ENCODE peak calls at places on chromosomes 16 and 17, in seven cellular contexts. W is cardiac muscle cell, K is brain microvascular endothelial cell, U is fibroblast of pulmonary artery, A is esophagus squamous epithelium, B is AG10803, V is HCT116. F is an unnamed sample.

GRCh38 chr16:67917852-67918236 is 13.8 kb downstream of the CTRL start:
- DNase-seq in W (no peak), K (peak; percentile 84), U (peak; percentile 44), A (no peak), B (peak; percentile 73), V (peak; percentile 45), F (peak; percentile 74)

GRCh38 chr16:67415872-67416793 is at the start of gene ZDHHC1:
- DNase-seq in W (peak; percentile 82), K (peak; percentile 35), U (peak; percentile 66), A (no peak), B (peak; percentile 67), V (no peak), F (peak; percentile 65)

GRCh38 chr16:50096791-50097190 is 31.0 kb downstream of the HEATR3 start:
- DNase-seq in W (no peak), K (peak; percentile 43), U (peak; percentile 10), A (no peak), B (peak; percentile 91), V (no peak), F (peak; percentile 53)

GRCh38 chr17:37708616-37709212 is 36.1 kb downstream of the HNF1B start:
- DNase-seq in W (no peak), K (no peak), U (no peak), A (no peak), B (no peak), V (no peak), F (peak; percentile 44)

GRCh38 chr17:28744104-28744801 is 442 bp downstream of the TRAF4 start:
- DNase-seq in W (peak; percentile 69), K (no peak), U (peak; percentile 53), A (no peak), B (peak; percentile 36), V (no peak), F (peak; percentile 40)

GRCh38 chr17:35540589-35541404 is 3.3 kb upstream of the SLFN12L start:
- DNase-seq in W (no peak), K (peak; percentile 36), U (peak; percentile 50), A (peak; percentile 16), B (peak; percentile 25), V (no peak), F (peak; percentile 46)

GRCh38 chr16:47787695-47788094 is 326.6 kb downstream of the PHKB start:
- DNase-seq in W (peak; percentile 73), K (peak; percentile 14), U (peak; percentile 42), A (no peak), B (peak; percentile 6), V (no peak), F (peak; percentile 36)

GRCh38 chr17:19569785-19570496 is 36.3 kb downstream of the SLC47A1 start:
- DNase-seq in W (no peak), K (no peak), U (no peak), A (no peak), B (no peak), V (no peak), F (no peak)

GRCh38 chr16:77221482-77221881 is 22.3 kb downstream of the SYCE1L start:
- DNase-seq in W (no peak), K (no peak), U (peak; percentile 53), A (no peak), B (peak; percentile 51), V (no peak), F (no peak)

GRCh38 chr17:29178750-29179231 is 1.4 kb downstream of the MYO18A start:
- DNase-seq in W (no peak), K (no peak), U (no peak), A (no peak), B (no peak), V (no peak), F (no peak)

DNA sequence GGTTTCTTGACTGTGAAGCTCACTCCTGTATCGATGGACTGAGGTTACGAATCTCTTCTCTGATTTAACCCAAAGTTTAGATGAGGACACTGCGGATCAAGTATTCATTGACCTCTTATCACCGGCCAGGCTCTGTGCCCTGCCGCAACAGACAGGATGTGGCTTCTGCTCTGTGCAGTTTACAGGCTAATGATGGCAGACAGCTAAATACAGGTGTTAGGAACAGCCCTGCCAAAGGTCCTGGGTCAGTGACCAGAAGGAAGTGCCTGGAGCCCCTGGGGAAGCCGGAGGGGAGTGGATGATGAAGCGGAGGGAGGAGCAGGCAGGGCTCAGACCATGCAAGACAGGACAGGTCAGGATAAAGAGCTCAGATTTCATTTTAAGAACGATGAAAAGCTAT is 44.4 kb downstream of the HAPSTR1 start:
- DNase-seq in W (no peak), K (no peak), U (no peak), A (no peak), B (no peak), V (no peak), F (no peak)
- H3K4me3 ChIP-seq in W (no peak overlapping the region), K (no peak overlapping the region), U (no peak overlapping the region), A (no peak overlapping the region), B (no peak overlapping the region), V (no peak overlapping the region), F (no peak overlapping the region)

DNA sequence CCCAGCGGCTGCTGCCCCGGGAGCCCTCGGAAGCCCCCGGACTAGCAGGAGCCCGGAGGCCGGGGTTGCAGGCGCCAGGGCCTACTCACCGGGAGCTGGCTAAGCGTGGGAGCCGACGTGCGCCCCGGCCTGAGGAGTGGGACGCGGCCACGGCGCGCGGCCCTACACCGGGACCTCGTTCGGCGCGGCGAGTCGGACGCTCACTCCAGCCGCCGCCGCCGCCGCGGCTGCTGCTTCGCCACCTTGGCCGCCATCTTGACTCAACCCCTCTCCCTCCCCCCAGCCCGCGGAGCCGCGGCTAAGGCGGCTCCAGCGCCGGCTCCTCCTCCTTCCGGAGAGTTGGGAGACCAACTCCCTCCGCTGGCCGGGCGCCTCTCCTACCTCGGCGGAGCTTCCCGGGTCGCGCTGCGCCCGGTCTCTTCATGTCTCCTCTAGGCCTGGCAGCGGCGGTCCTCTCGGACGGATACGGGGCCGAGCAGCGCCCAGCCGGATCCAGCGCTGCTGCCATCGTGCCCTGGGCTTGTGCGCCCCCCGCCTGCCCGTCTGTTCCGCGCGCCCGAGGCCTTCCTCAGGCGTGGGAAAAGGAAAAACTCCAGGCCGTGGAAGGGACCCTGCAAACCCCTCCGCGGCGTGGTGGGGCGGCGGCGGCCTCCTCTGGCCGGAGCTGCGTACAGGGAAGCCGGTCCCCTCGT is at the start of gene NCOR1:
- DNase-seq in W (peak; percentile 98), K (peak; percentile 79), U (peak; percentile 94), A (peak; percentile 42), B (peak; percentile 93), V (peak; percentile 82), F (peak; percentile 96)
- TF ChIP-seq CTCF in W (peak; percentile 36), K (peak; percentile 51), U (peak; percentile 30), A (peak; percentile 4), B (peak; percentile 29), V (no peak), F (peak; percentile 44)

GRCh38 chr17:40181205-40181604 is 3.9 kb downstream of the RAPGEFL1 start:
- DNase-seq in W (no peak), K (no peak), U (no peak), A (no peak), B (no peak), V (no peak), F (no peak)

GRCh38 chr17:40178660-40179059 is 1.4 kb downstream of the RAPGEFL1 start:
- DNase-seq in W (no peak), K (no peak), U (no peak), A (no peak), B (no peak), V (no peak), F (no peak)

GRCh38 chr17:40178021-40178601 is 841 bp downstream of the RAPGEFL1 start:
- DNase-seq in W (peak; percentile 39), K (no peak), U (no peak), A (no peak), B (no peak), V (no peak), F (no peak)

GRCh38 chr17:40180694-40181093 is 3.4 kb downstream of the RAPGEFL1 start:
- DNase-seq in W (no peak), K (no peak), U (no peak), A (no peak), B (no peak), V (no peak), F (no peak)

GRCh38 chr17:40179923-40180659 is 2.8 kb downstream of the RAPGEFL1 start:
- DNase-seq in W (no peak), K (peak; percentile 63), U (peak; percentile 46), A (no peak), B (peak; percentile 38), V (no peak), F (peak; percentile 75)
- H3K4me3 ChIP-seq in W (no peak overlapping the region), K (no peak overlapping the region), U (no peak overlapping the region), A (peak overlapping the region; percentile 84), B (no peak overlapping the region), V (peak overlapping the region; percentile 4), F (no peak overlapping the region)

DNA sequence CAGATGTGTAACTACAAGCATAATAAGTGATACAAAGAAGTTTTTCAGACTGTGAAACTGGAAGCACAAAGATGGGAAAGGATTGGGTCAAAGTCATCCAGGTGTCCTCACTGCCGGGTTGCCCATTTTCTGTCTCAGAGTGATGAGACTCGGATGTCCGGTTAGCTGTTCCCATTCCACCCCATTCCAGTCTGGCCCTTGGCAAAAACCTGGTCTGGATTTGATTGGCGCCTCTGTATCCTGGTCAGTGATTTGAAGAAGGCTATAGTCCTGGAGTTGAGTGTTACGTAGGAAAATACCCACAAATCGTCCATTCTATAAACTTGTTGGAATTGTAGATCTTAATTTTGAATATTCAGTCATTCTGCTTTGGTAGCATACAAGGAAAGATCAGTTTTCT is 19.9 kb upstream of the PHKG2 start:
- DNase-seq in W (no peak), K (no peak), U (no peak), A (no peak), B (no peak), V (no peak), F (no peak)
- TF ChIP-seq CTCF in W (no peak), K (no peak), U (no peak), A (no peak), B (no peak), V (no peak), F (no peak)

GRCh38 chr16:64449511-64449910 is 672.4 kb downstream of the CDH11 start:
- DNase-seq in W (no peak), K (no peak), U (no peak), A (no peak), B (no peak), V (no peak), F (no peak)

GRCh38 chr16:64450170-64450569 is 671.7 kb downstream of the CDH11 start:
- DNase-seq in W (no peak), K (peak; percentile 9), U (peak; percentile 17), A (no peak), B (peak; percentile 26), V (no peak), F (peak; percentile 40)

GRCh38 chr16:64455275-64455674 is 666.6 kb downstream of the CDH11 start:
- DNase-seq in W (no peak), K (no peak), U (peak; percentile 61), A (no peak), B (peak; percentile 42), V (no peak), F (peak; percentile 67)

GRCh38 chr16:64452446-64452845 is 669.4 kb downstream of the CDH11 start:
- DNase-seq in W (no peak), K (no peak), U (no peak), A (no peak), B (no peak), V (no peak), F (no peak)

DNA sequence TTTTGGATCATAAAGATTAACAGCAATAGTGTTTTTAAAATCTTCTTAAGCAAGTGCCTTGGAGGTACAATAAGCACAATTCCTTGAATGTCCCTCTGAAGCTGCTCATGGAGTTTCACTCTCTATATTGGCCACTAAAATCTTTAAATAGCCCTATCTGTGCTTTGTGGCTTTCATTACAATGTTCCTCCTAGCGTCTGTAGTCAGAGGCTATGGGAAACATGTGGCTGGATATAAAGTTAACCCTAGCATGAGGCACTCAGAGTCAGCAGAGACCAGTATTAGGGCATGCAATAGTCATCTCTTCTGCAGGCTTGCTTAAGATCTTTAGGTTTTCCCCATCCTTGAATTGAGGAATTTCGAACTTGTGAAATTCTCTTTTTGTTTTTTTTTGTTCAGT is 668.2 kb downstream of the CDH11 start:
- DNase-seq in W (no peak), K (peak; percentile 47), U (no peak), A (no peak), B (no peak), V (no peak), F (no peak)
- H3K4me3 ChIP-seq in W (no peak overlapping the region), K (no peak overlapping the region), U (no peak overlapping the region), A (no peak overlapping the region), B (no peak overlapping the region), V (no peak overlapping the region), F (no peak overlapping the region)